ENCODE peak calls at places on chromosomes 5 and 9, in ten cellular contexts. I is CD8-positive, alpha-beta T cell; B is PC-3; R is adrenal gland; X is mesendoderm; A is left lung; C is ovary; T is bronchial epithelial cell; O is K562; E is sigmoid colon. N is an unnamed sample. For H3K36me3, the result is how much of the 10 kb centered on the place peaks cover.

GRCh38 chr5:67809589-67809988 is 406.0 kb upstream of the PIK3R1 start:
- DNase-seq in R (no peak), A (no peak), I (no peak), O (no peak), E (no peak), B (no peak), C (no peak), X (no peak), T (peak), N (no peak)

GRCh38 chr5:34499001-34499734 is 157.0 kb upstream of the RAI14 start:
- DNase-seq in B (peak), I (peak), T (peak), C (no peak), R (no peak), O (no peak), X (no peak), E (no peak), A (no peak), N (no peak)

GRCh38 chr5:93349613-93350012 is 231.4 kb downstream of the NR2F1-AS1 start:
- DNase-seq in A (no peak), T (peak), O (no peak), C (no peak), B (peak), R (no peak), E (no peak), X (no peak), I (no peak), N (no peak)

GRCh38 chr5:151037561-151038291 is 17.3 kb downstream of the GPX3 start:
- DNase-seq in R (peak), I (no peak), T (no peak), E (peak), B (no peak), C (peak), O (no peak), A (no peak), X (no peak), N (no peak)

GRCh38 chr9:14350766-14351165 is 36.8 kb upstream of the NFIB start:
- DNase-seq in A (no peak), R (no peak), X (no peak), B (no peak), C (no peak), I (no peak), E (no peak), T (no peak), O (no peak), N (no peak)

GRCh38 chr5:1764606-1764960 is 35.1 kb downstream of the MRPL36 start:
- DNase-seq in A (peak), B (no peak), E (peak), O (no peak), X (no peak), I (no peak), R (no peak), T (no peak), C (no peak), N (no peak)

GRCh38 chr5:176533390-176533789 is 3.8 kb downstream of the RNF44 start:
- DNase-seq in R (peak), X (no peak), T (no peak), B (no peak), A (peak), E (no peak), C (peak), I (no peak), O (peak), N (no peak)

GRCh38 chr9:113361304-113362018 is 12.1 kb downstream of the BSPRY start:
- DNase-seq in O (peak), E (no peak), C (no peak), A (no peak), X (no peak), T (no peak), I (no peak), R (no peak), B (peak), N (no peak)

GRCh38 chr5:80885698-80886000 is 74.5 kb upstream of the RASGRF2 start:
- DNase-seq in B (no peak), R (no peak), E (no peak), X (peak), C (no peak), I (no peak), A (no peak), O (no peak), T (no peak), N (peak)

GRCh38 chr9:96612105-96612965 is 7.3 kb downstream of the CDC14B start:
- DNase-seq in R (peak), C (no peak), T (peak), O (no peak), E (peak), I (no peak), A (no peak), B (peak), X (peak), N (peak)

GRCh38 chr5:1176473-1177391 is 24.7 kb upstream of the SLC6A19 start:
- DNase-seq in O (peak), E (no peak), R (peak), X (peak), I (no peak), T (no peak), A (peak), C (no peak), B (peak), N (no peak)

GRCh38 chr9:69385474-69386091 is 60.6 kb downstream of the ENTREP1 start:
- DNase-seq in I (no peak), T (peak), O (no peak), E (no peak), X (peak), A (no peak), R (no peak), C (no peak), B (no peak), N (no peak)

GRCh38 chr5:59793000-59793399 is 100.5 kb downstream of the PDE4D start:
- DNase-seq in B (peak), R (no peak), X (no peak), E (peak), C (no peak), T (peak), O (no peak), I (no peak), A (no peak), N (no peak)

GRCh38 chr5:123875444-123876264 is 363.7 kb downstream of the CSNK1G3 start:
- DNase-seq in E (no peak), T (no peak), A (no peak), R (no peak), B (no peak), I (no peak), O (no peak), C (no peak), X (peak), N (peak)

GRCh38 chr5:59749782-59750520 is 143.6 kb downstream of the PDE4D start:
- DNase-seq in E (no peak), A (no peak), B (no peak), C (no peak), T (no peak), X (no peak), R (no peak), I (no peak), O (no peak), N (no peak)

GRCh38 chr9:111287127-111287526 is 42.9 kb downstream of the OR2K2 start:
- DNase-seq in A (no peak), E (no peak), X (peak), B (peak), O (no peak), C (no peak), I (no peak), R (no peak), T (peak), N (peak)

GRCh38 chr5:600551-601541 is 11.3 kb upstream of the CEP72 start:
- DNase-seq in B (peak), E (peak), X (no peak), I (no peak), T (no peak), A (peak), R (no peak), O (no peak), C (no peak), N (peak)

GRCh38 chr5:15959560-15960164 is 219.9 kb downstream of the MARCHF11 start:
- DNase-seq in A (no peak), T (no peak), E (no peak), I (no peak), C (no peak), O (no peak), R (no peak), X (no peak), B (no peak), N (no peak)

GRCh38 chr5:138668451-138668850 is 84.8 kb upstream of the CTNNA1 start:
- DNase-seq in C (no peak), I (peak), E (no peak), R (no peak), A (no peak), T (no peak), X (no peak), B (no peak), O (no peak), N (peak)

GRCh38 chr9:18396102-18396728 is 77.7 kb upstream of the ADAMTSL1 start:
- DNase-seq in B (peak), T (peak), C (no peak), O (no peak), A (no peak), I (no peak), R (no peak), E (no peak), X (peak), N (no peak)

GRCh38 chr9:87682085-87682484 is 43.8 kb upstream of the CTSL start:
- DNase-seq in E (no peak), X (no peak), R (no peak), C (no peak), I (no peak), B (no peak), T (peak), O (no peak), A (no peak), N (no peak)

GRCh38 chr9:121437891-121438290 is 61.8 kb downstream of the GGTA1 start:
- DNase-seq in A (no peak), T (no peak), R (no peak), I (no peak), E (no peak), X (no peak), O (no peak), C (no peak), B (no peak), N (no peak)

GRCh38 chr5:151771259-151772028 is at the start of gene G3BP1:
- DNase-seq in B (peak), E (peak), R (peak), I (peak), A (peak), T (peak), X (peak), C (peak), O (peak), N (peak)

GRCh38 chr9:100473271-100474081 is 527 bp downstream of the TMEFF1 start:
- DNase-seq in C (peak), I (peak), E (no peak), T (no peak), X (peak), B (peak), R (peak), O (peak), A (peak), N (peak)

GRCh38 chr5:67659288-67659687 is 462.7 kb upstream of the CD180 start:
- DNase-seq in E (no peak), B (no peak), X (no peak), R (no peak), C (no peak), A (no peak), I (no peak), O (no peak), T (peak), N (no peak)

GRCh38 chr5:16579142-16579541 is 37.7 kb downstream of the RETREG1 start:
- DNase-seq in O (no peak), E (peak), A (no peak), X (no peak), T (no peak), R (no peak), B (no peak), I (no peak), C (no peak), N (no peak)

GRCh38 chr5:92758552-92758951 is 822.5 kb downstream of the NR2F1-AS1 start:
- DNase-seq in C (no peak), O (no peak), R (no peak), A (no peak), B (peak), E (no peak), I (no peak), T (peak), X (no peak), N (no peak)

GRCh38 chr5:16741007-16741406 is 124.2 kb upstream of the RETREG1 start:
- DNase-seq in R (no peak), B (no peak), O (no peak), A (no peak), T (peak), X (no peak), C (no peak), I (no peak), E (no peak), N (no peak)

GRCh38 chr5:482506-482905 is 39.5 kb downstream of the EXOC3 start:
- DNase-seq in A (no peak), C (no peak), T (no peak), I (no peak), E (no peak), O (no peak), R (no peak), X (no peak), B (no peak), N (no peak)

GRCh38 chr5:168752012-168752411 is 172.8 kb upstream of the PANK3 start:
- DNase-seq in A (no peak), C (no peak), R (no peak), E (no peak), X (no peak), I (no peak), T (no peak), O (no peak), B (no peak), N (no peak)
- H3K36me3 ChIP-seq in A (under half), C (under half), R (under half), E (under half), X (under half), I (under half), T (under half), O (under half), B (under half), N (under half)

GRCh38 chr5:54540286-54540685 is 22.7 kb downstream of the SNX18 start:
- DNase-seq in A (no peak), T (no peak), O (no peak), I (no peak), C (no peak), X (no peak), E (no peak), B (no peak), R (no peak), N (no peak)
- H3K36me3 ChIP-seq in A (under half), T (under half), O (under half), I (under half), C (under half), X (under half), E (under half), B (under half), R (under half), N (under half)

GRCh38 chr9:108991479-108991878 is 21.8 kb downstream of the CTNNAL1 start:
- DNase-seq in I (no peak), A (no peak), R (no peak), E (no peak), T (no peak), O (no peak), B (peak), X (no peak), C (no peak), N (no peak)
- H3K36me3 ChIP-seq in I (under half), A (under half), R (under half), E (under half), T (under half), O (under half), B (under half), X (under half), C (under half), N (under half)

GRCh38 chr9:137253717-137254623 is 1.2 kb upstream of the NELFB start:
- DNase-seq in B (no peak), C (no peak), O (peak), T (no peak), I (no peak), A (no peak), E (no peak), X (no peak), R (no peak), N (peak)

GRCh38 chr9:137256839-137257238 is 1.7 kb downstream of the NELFB start:
- DNase-seq in I (no peak), X (no peak), O (no peak), B (no peak), E (no peak), T (no peak), A (no peak), C (no peak), R (no peak), N (no peak)

GRCh38 chr9:137256362-137256761 is 1.2 kb downstream of the NELFB start:
- DNase-seq in O (no peak), I (no peak), E (no peak), C (no peak), A (no peak), B (no peak), X (no peak), T (no peak), R (no peak), N (no peak)

GRCh38 chr9:137254624-137255447 is at the start of gene NELFB:
- DNase-seq in I (peak), X (peak), T (peak), B (peak), R (peak), A (peak), O (peak), E (peak), C (peak), N (peak)

GRCh38 chr9:137255448-137256114 is 454 bp downstream of the NELFB start:
- DNase-seq in E (no peak), T (no peak), A (no peak), R (peak), O (peak), B (peak), C (no peak), X (peak), I (no peak), N (no peak)
- H3K36me3 ChIP-seq in E (under half), T (under half), A (under half), R (under half), O (under half), B (under half), C (under half), X (under half), I (under half), N (under half)

GRCh38 chr9:6467006-6467625 is 54.1 kb downstream of the UHRF2 start:
- DNase-seq in R (no peak), T (peak), E (no peak), O (no peak), B (no peak), A (no peak), X (no peak), C (no peak), I (no peak), N (no peak)
- H3K36me3 ChIP-seq in R (under half), T (under half), E (under half), O (under half), B (under half), A (under half), X (under half), C (under half), I (under half), N (under half)

GRCh38 chr5:119200795-119201194 is 129.9 kb downstream of the DMXL1 start:
- DNase-seq in O (no peak), A (no peak), X (no peak), C (no peak), R (no peak), I (no peak), B (no peak), T (no peak), E (no peak), N (no peak)
- H3K36me3 ChIP-seq in O (under half), A (under half), X (under half), C (under half), R (under half), I (under half), B (under half), T (under half), E (under half), N (under half)

GRCh38 chr5:10403829-10404228 is 37.9 kb upstream of the ROPN1L start:
- DNase-seq in E (no peak), C (no peak), B (no peak), T (no peak), A (no peak), O (no peak), I (no peak), X (no peak), R (no peak), N (no peak)
- H3K36me3 ChIP-seq in E (under half), C (under half), B (half or more), T (under half), A (under half), O (half or more), I (under half), X (under half), R (under half), N (under half)

GRCh38 chr5:74501674-74502478 is 138.7 kb downstream of the ENC1 start:
- DNase-seq in E (no peak), O (no peak), A (no peak), X (no peak), R (no peak), T (no peak), C (no peak), I (no peak), B (no peak), N (no peak)
- H3K36me3 ChIP-seq in E (under half), O (under half), A (under half), X (under half), R (under half), T (under half), C (under half), I (under half), B (under half), N (under half)